ENCODE peak calls at places on chromosomes 3 and 15, in five cellular contexts. O is SK-N-MC, W is adipocyte, S is kidney, V is mesenchymal stem cell. C is an unnamed sample.

GRCh38 chr3:10286596-10287295 is 6.0 kb downstream of the GHRL start:
- DNase-seq in W (peak; percentile 90), S (no peak), O (peak; percentile 28), V (peak; percentile 64), C (no peak)

GRCh38 chr3:82973810-82974209 is 1212.4 kb upstream of the GBE1 start:
- DNase-seq in O (no peak), W (no peak), V (peak; percentile 0), S (no peak), C (no peak)

GRCh38 chr3:112752092-112752512 is 94.6 kb downstream of the CD200R1L start:
- DNase-seq in S (no peak), W (peak; percentile 46), V (no peak), O (no peak), C (no peak)

GRCh38 chr3:172106989-172107388 is 67.6 kb downstream of the FNDC3B start:
- DNase-seq in V (no peak), W (no peak), O (no peak), S (no peak), C (peak; percentile 53)

GRCh38 chr3:15292765-15293522 is 39.4 kb downstream of the SH3BP5 start:
- DNase-seq in O (no peak), W (no peak), S (peak; percentile 92), V (peak; percentile 91), C (no peak)

GRCh38 chr3:97863025-97863424 is 41.2 kb downstream of the CRYBG3 start:
- DNase-seq in V (no peak), W (peak; percentile 25), O (no peak), S (no peak), C (no peak)

GRCh38 chr15:69462030-69462492 is 9.4 kb downstream of the RPLP1 start:
- DNase-seq in S (peak; percentile 81), V (no peak), O (no peak), W (no peak), C (peak; percentile 57)

GRCh38 chr3:52827441-52827840 is 3.0 kb downstream of the ITIH4 start:
- DNase-seq in O (no peak), W (peak; percentile 18), V (peak; percentile 43), S (no peak), C (no peak)

GRCh38 chr15:48962662-48963523 is 826 bp downstream of the SHC4 start:
- DNase-seq in V (peak; percentile 70), S (peak; percentile 76), W (peak; percentile 84), O (no peak), C (no peak)

GRCh38 chr15:37880009-37880834 is 54.2 kb upstream of the TMCO5A start:
- DNase-seq in W (peak; percentile 78), S (no peak), V (peak; percentile 65), O (peak; percentile 75), C (no peak)

GRCh38 chr3:38541800-38542199 is 45.7 kb downstream of the EXOG start:
- DNase-seq in W (no peak), S (no peak), O (no peak), V (no peak), C (no peak)

GRCh38 chr3:69212411-69213160 is 90.2 kb upstream of the LMOD3 start:
- DNase-seq in W (peak; percentile 52), S (no peak), V (peak; percentile 88), O (no peak), C (no peak)

GRCh38 chr15:90884719-90885431 is 571 bp downstream of the FES start:
- DNase-seq in O (no peak), S (no peak), V (peak; percentile 10), W (no peak), C (no peak)

GRCh38 chr3:189839576-189839975 is 208.4 kb downstream of the TP63 start:
- DNase-seq in V (peak; percentile 77), W (peak; percentile 78), O (no peak), S (no peak), C (no peak)

GRCh38 chr3:2303567-2303966 is 204.9 kb downstream of the CNTN4 start:
- DNase-seq in W (peak; percentile 3), S (no peak), O (peak; percentile 3), V (peak; percentile 40), C (peak; percentile 34)

GRCh38 chr3:194142156-194142910 is 6.4 kb downstream of the HES1 start:
- DNase-seq in V (peak; percentile 82), O (no peak), S (no peak), W (no peak), C (peak; percentile 57)

GRCh38 chr3:108569336-108569735 is 19.9 kb downstream of the CIP2A start:
- DNase-seq in O (no peak), V (no peak), S (no peak), W (no peak), C (no peak)

GRCh38 chr3:186569779-186570095 is 783 bp upstream of the DNAJB11 start:
- DNase-seq in W (no peak), O (no peak), S (no peak), V (no peak), C (no peak)

GRCh38 chr3:183439510-183439909 is 11.1 kb upstream of the MCF2L2 start:
- DNase-seq in S (no peak), O (no peak), W (no peak), V (no peak), C (no peak)

GRCh38 chr3:18086078-18086477 is 339.1 kb downstream of the SATB1 start:
- DNase-seq in V (no peak), W (no peak), S (no peak), O (no peak), C (no peak)

GRCh38 chr3:48881652-48882114 is 17.0 kb downstream of the SLC25A20 start:
- DNase-seq in V (no peak), S (no peak), O (no peak), W (no peak), C (no peak)

GRCh38 chr15:94032571-94032970 is 198.8 kb upstream of the MCTP2 start:
- DNase-seq in W (no peak), S (no peak), V (no peak), O (no peak), C (no peak)

GRCh38 chr3:136036306-136036705 is 70.8 kb downstream of the PPP2R3A start:
- DNase-seq in V (no peak), S (no peak), W (no peak), O (no peak), C (no peak)

GRCh38 chr3:119695480-119695879 is 7.3 kb upstream of the CFAP91 start:
- DNase-seq in O (no peak), S (no peak), V (no peak), W (no peak), C (no peak)

GRCh38 chr15:35450492-35450891 is 95.5 kb downstream of the DPH6 start:
- DNase-seq in V (no peak), S (no peak), W (peak; percentile 53), O (no peak), C (no peak)

GRCh38 chr3:155271343-155271613 is 22.2 kb downstream of the STRIT1 start:
- DNase-seq in S (no peak), V (no peak), W (no peak), O (no peak), C (no peak)

GRCh38 chr3:175073209-175073905 is 214.2 kb downstream of the NAALADL2 start:
- DNase-seq in S (no peak), W (peak; percentile 14), O (no peak), V (peak; percentile 33), C (no peak)

GRCh38 chr3:14450506-14450905 is 48.1 kb downstream of the SLC6A6 start:
- DNase-seq in O (no peak), S (no peak), V (no peak), W (no peak), C (no peak)

GRCh38 chr3:190322604-190323240 is 476 bp upstream of the CLDN1 start:
- DNase-seq in V (peak; percentile 43), W (no peak), O (no peak), S (no peak), C (no peak)

GRCh38 chr15:90049666-90050604 is 48.8 kb downstream of the ZNF710 start:
- DNase-seq in W (no peak), V (no peak), S (peak; percentile 42), O (no peak), C (no peak)

GRCh38 chr15:66654718-66655375 is 47.2 kb upstream of the SMAD6 start:
- DNase-seq in O (no peak), V (no peak), W (no peak), S (peak; percentile 84), C (no peak)

GRCh38 chr3:124886168-124887051 is 755 bp downstream of the ITGB5 start:
- DNase-seq in V (peak; percentile 71), O (no peak), S (peak; percentile 82), W (peak; percentile 71), C (peak; percentile 75)

GRCh38 chr3:63943678-63944077 is 31.5 kb upstream of the SCAANT1 start:
- DNase-seq in W (no peak), O (no peak), V (no peak), S (no peak), C (no peak)

GRCh38 chr3:3636815-3637214 is 162.4 kb upstream of the LRRN1 start:
- DNase-seq in S (no peak), W (no peak), V (no peak), O (no peak), C (no peak)

GRCh38 chr3:73766599-73767378 is 142.0 kb upstream of the PDZRN3 start:
- DNase-seq in W (peak; percentile 93), O (peak; percentile 80), S (no peak), V (peak; percentile 45), C (no peak)

DNA sequence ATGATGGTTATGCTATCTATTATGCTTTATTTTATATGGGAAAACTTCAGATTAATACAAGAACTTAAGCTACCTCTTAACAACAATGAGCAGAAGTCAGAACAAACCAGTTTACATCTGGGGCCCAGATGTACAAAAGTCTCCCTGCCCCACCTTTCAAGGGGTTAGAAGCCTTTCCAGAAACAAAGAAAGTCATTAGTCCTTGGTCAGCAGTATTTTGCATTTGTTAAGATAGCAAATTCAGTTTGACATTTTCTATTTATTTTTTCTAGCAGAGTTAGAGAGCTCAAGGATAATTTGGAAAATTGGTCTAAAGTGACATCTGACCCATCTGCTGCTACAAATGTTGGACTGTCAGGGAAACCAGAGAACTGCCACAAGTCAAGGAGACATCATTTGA is 478.7 kb upstream of the UBE2E2 start:
- DNase-seq in S (no peak), O (no peak), W (no peak), V (no peak), C (no peak)
- H3K9ac ChIP-seq in S (no peak overlapping the region), O (no peak overlapping the region), W (no peak overlapping the region), V (no peak overlapping the region), C (no peak overlapping the region)

GRCh38 chr3:16897254-16897926 is 12.6 kb downstream of the PLCL2 start:
- DNase-seq in O (no peak), S (no peak), W (no peak), V (peak; percentile 36), C (peak; percentile 85)
- H3K4me3 ChIP-seq in O (no peak overlapping the region), S (peak overlapping the region; percentile 59), W (peak overlapping the region; percentile 5), V (peak overlapping the region; percentile 40), C (no peak overlapping the region)

GRCh38 chr3:180871901-180872300 is 40.6 kb upstream of the FXR1 start:
- DNase-seq in W (peak; percentile 12), S (no peak), O (no peak), V (no peak), C (no peak)

GRCh38 chr3:180875071-180875698 is 37.3 kb upstream of the FXR1 start:
- DNase-seq in O (no peak), V (no peak), S (no peak), W (no peak), C (no peak)

GRCh38 chr3:180870008-180870733 is 42.3 kb upstream of the FXR1 start:
- DNase-seq in W (peak; percentile 30), V (peak; percentile 1), O (no peak), S (peak; percentile 71), C (peak; percentile 41)
- H3K9ac ChIP-seq in W (peak overlapping the region; percentile 85), V (peak overlapping the region; percentile 92), O (no peak overlapping the region), S (no peak overlapping the region), C (no peak overlapping the region)

GRCh38 chr15:68224546-68225250 is 4.8 kb downstream of the CLN6 start:
- DNase-seq in O (no peak), W (no peak), S (no peak), V (no peak), C (no peak)
- H3K4me3 ChIP-seq in O (no peak overlapping the region), W (no peak overlapping the region), S (no peak overlapping the region), V (no peak overlapping the region), C (no peak overlapping the region)

GRCh38 chr3:126703512-126704493 is at the start of gene CHCHD6:
- DNase-seq in O (peak; percentile 86), S (peak; percentile 98), V (peak; percentile 95), W (peak; percentile 97), C (peak; percentile 97)
- H3K9ac ChIP-seq in O (peak within 1 kb of the TSS; percentile 81), S (peak within 1 kb of the TSS; percentile 66), V (peak within 1 kb of the TSS; percentile 85), W (peak within 1 kb of the TSS; percentile 83), C (peak within 1 kb of the TSS; percentile 53)